ENCODE peak calls at places on chromosomes 7 and 10, in seven cellular contexts. R, T, P, X, D, F and B are unnamed samples.

GRCh38 chr7:101121996-101122932 is 4.6 kb upstream of the SERPINE1 start:
- DNase-seq in R (peak), T (peak), P (peak), X (peak), D (no peak), F (no peak), B (no peak)

GRCh38 chr7:135414208-135414607 is 95.7 kb downstream of the CNOT4 start:
- DNase-seq in R (no peak), T (no peak), P (no peak), X (no peak), D (no peak), F (no peak), B (no peak)

GRCh38 chr7:601573-602340 is 82.1 kb upstream of the PDGFA start:
- DNase-seq in R (no peak), T (no peak), P (peak), X (peak), D (peak), F (no peak), B (peak)

GRCh38 chr10:71643904-71644303 is 75.7 kb downstream of the C10orf105 start:
- DNase-seq in R (no peak), T (no peak), P (no peak), X (no peak), D (no peak), F (no peak), B (no peak)

GRCh38 chr7:100156331-100157068 is 2.0 kb downstream of the TRAPPC14 start:
- DNase-seq in R (no peak), T (no peak), P (no peak), X (no peak), D (no peak), F (no peak), B (no peak)

GRCh38 chr10:98423691-98424120 is 8.7 kb upstream of the PYROXD2 start:
- DNase-seq in R (no peak), T (no peak), P (no peak), X (peak), D (no peak), F (no peak), B (no peak)

GRCh38 chr7:127745445-127745844 is 93.5 kb downstream of the SND1 start:
- DNase-seq in R (no peak), T (no peak), P (no peak), X (no peak), D (no peak), F (no peak), B (no peak)

GRCh38 chr7:140638311-140638791 is 2.3 kb downstream of the DENND2A start:
- DNase-seq in R (no peak), T (no peak), P (peak), X (no peak), D (no peak), F (no peak), B (no peak)

GRCh38 chr10:114684822-114685209 is 26.7 kb upstream of the ABLIM1 start:
- DNase-seq in R (no peak), T (no peak), P (peak), X (no peak), D (no peak), F (no peak), B (no peak)

GRCh38 chr10:49552277-49552676 is 13.4 kb upstream of the ERCC6 start:
- DNase-seq in R (no peak), T (no peak), P (peak), X (no peak), D (no peak), F (peak), B (no peak)

GRCh38 chr7:120550494-120551048 is 277.6 kb downstream of the KCND2 start:
- DNase-seq in R (no peak), T (peak), P (peak), X (no peak), D (no peak), F (peak), B (no peak)

GRCh38 chr10:50025627-50026026 is 37.4 kb downstream of the AGAP6 start:
- DNase-seq in R (no peak), T (no peak), P (no peak), X (no peak), D (no peak), F (no peak), B (no peak)

GRCh38 chr7:158591944-158592343 is 4.3 kb upstream of the PTPRN2 start:
- DNase-seq in R (no peak), T (no peak), P (no peak), X (no peak), D (no peak), F (no peak), B (no peak)

GRCh38 chr7:148722340-148723165 is 23.9 kb downstream of the CUL1 start:
- DNase-seq in R (no peak), T (no peak), P (no peak), X (peak), D (no peak), F (no peak), B (no peak)

GRCh38 chr7:106521541-106521940 is 139.4 kb downstream of the CCDC71L start:
- DNase-seq in R (no peak), T (no peak), P (no peak), X (no peak), D (no peak), F (no peak), B (no peak)

GRCh38 chr7:1401011-1401410 is 58.3 kb downstream of the MICALL2 start:
- DNase-seq in R (no peak), T (no peak), P (no peak), X (no peak), D (no peak), F (no peak), B (no peak)

GRCh38 chr7:141999219-141999618 is 3.5 kb downstream of the MGAM start:
- DNase-seq in R (no peak), T (no peak), P (no peak), X (no peak), D (no peak), F (no peak), B (no peak)

GRCh38 chr7:21719846-21720245 is 177.0 kb downstream of the DNAH11 start:
- DNase-seq in R (no peak), T (no peak), P (no peak), X (no peak), D (no peak), F (no peak), B (no peak)

GRCh38 chr10:59085641-59086502 is 90.6 kb upstream of the PHYHIPL start:
- DNase-seq in R (no peak), T (no peak), P (no peak), X (no peak), D (no peak), F (no peak), B (no peak)

GRCh38 chr7:156145996-156146395 is 333.7 kb upstream of the SHH start:
- DNase-seq in R (no peak), T (no peak), P (no peak), X (no peak), D (no peak), F (no peak), B (no peak)

GRCh38 chr7:90473819-90474218 is 4.4 kb downstream of the PTTG1IP2 start:
- DNase-seq in R (no peak), T (no peak), P (no peak), X (no peak), D (no peak), F (no peak), B (no peak)

GRCh38 chr7:44162785-44163395 is 21.8 kb upstream of the MYL7 start:
- DNase-seq in R (no peak), T (no peak), P (no peak), X (no peak), D (no peak), F (no peak), B (no peak)

GRCh38 chr10:97140887-97141745 is 44.6 kb downstream of the SLIT1 start:
- DNase-seq in R (no peak), T (no peak), P (no peak), X (no peak), D (no peak), F (no peak), B (no peak)

GRCh38 chr10:128150551-128150950 is 24.3 kb upstream of the MKI67 start:
- DNase-seq in R (no peak), T (no peak), P (no peak), X (no peak), D (no peak), F (no peak), B (no peak)

GRCh38 chr7:148811892-148812291 is 72.2 kb downstream of the EZH2 start:
- DNase-seq in R (no peak), T (no peak), P (no peak), X (no peak), D (no peak), F (no peak), B (no peak)

GRCh38 chr7:77320161-77320560 is 96.0 kb downstream of the GSAP start:
- DNase-seq in R (no peak), T (no peak), P (no peak), X (no peak), D (no peak), F (no peak), B (no peak)

GRCh38 chr10:77456414-77456813 is 181.2 kb downstream of the KCNMA1 start:
- DNase-seq in R (no peak), T (no peak), P (no peak), X (peak), D (no peak), F (no peak), B (no peak)

GRCh38 chr7:38798552-38799267 is 110.3 kb downstream of the VPS41 start:
- DNase-seq in R (no peak), T (no peak), P (no peak), X (no peak), D (no peak), F (peak), B (no peak)

GRCh38 chr10:116910924-116911323 is 61.6 kb downstream of the ENO4 start:
- DNase-seq in R (no peak), T (no peak), P (no peak), X (no peak), D (no peak), F (peak), B (no peak)